ENCODE peak calls at places on chromosomes 12 and 14, in five cellular contexts. U is fibroblast of lung, C is HFFc6, O is pancreas, J is Peyer's patch. Q is an unnamed sample.

GRCh38 chr12:95648990-95649791 is 97.9 kb upstream of the USP44 start:
- DNase-seq in U (peak), C (peak), O (no peak), J (no peak), Q (no peak)

GRCh38 chr14:100406505-100407131 is 83.5 kb downstream of the SLC25A47 start:
- DNase-seq in U (peak), C (no peak), O (no peak), J (peak), Q (no peak)

GRCh38 chr14:69090187-69090789 is 62.6 kb downstream of the DCAF5 start:
- DNase-seq in U (peak), C (no peak), O (no peak), J (no peak), Q (no peak)

GRCh38 chr12:53071591-53072551 is 7.3 kb downstream of the SPRYD3 start:
- DNase-seq in U (peak), C (no peak), O (peak), J (peak), Q (no peak)

GRCh38 chr12:93571854-93572711 is at the start of gene SOCS2:
- DNase-seq in U (peak), C (peak), O (peak), J (peak), Q (peak)

GRCh38 chr12:67740706-67741105 is 92.2 kb downstream of the DYRK2 start:
- DNase-seq in U (peak), C (no peak), O (no peak), J (no peak), Q (no peak)

GRCh38 chr12:2682301-2683282 is 112.2 kb upstream of the FKBP4 start:
- DNase-seq in U (peak), C (peak), O (no peak), J (no peak), Q (peak)

GRCh38 chr14:53127151-53127550 is 26.0 kb downstream of the DDHD1 start:
- DNase-seq in U (no peak), C (no peak), O (no peak), J (no peak), Q (no peak)

GRCh38 chr12:12107678-12108077 is 36.9 kb downstream of the BCL2L14 start:
- DNase-seq in U (no peak), C (no peak), O (no peak), J (no peak), Q (no peak)

GRCh38 chr12:64729909-64730584 is 29.2 kb downstream of the GNS start:
- DNase-seq in U (no peak), C (no peak), O (no peak), J (no peak), Q (no peak)

GRCh38 chr14:68401320-68401719 is 391.5 kb downstream of the ZFP36L1 start:
- DNase-seq in U (no peak), C (no peak), O (no peak), J (no peak), Q (no peak)

GRCh38 chr14:74938873-74939495 is 15.9 kb upstream of the RPS6KL1 start:
- DNase-seq in U (no peak), C (no peak), O (peak), J (no peak), Q (no peak)

GRCh38 chr12:53201639-53202038 is 5.4 kb downstream of the ITGB7 start:
- DNase-seq in U (no peak), C (no peak), O (no peak), J (no peak), Q (no peak)

GRCh38 chr14:64225156-64225757 is 68.9 kb downstream of the ESR2 start:
- DNase-seq in U (no peak), C (no peak), O (no peak), J (no peak), Q (no peak)

GRCh38 chr12:10098762-10099161 is at the start of gene CLEC1A:
- DNase-seq in U (no peak), C (no peak), O (no peak), J (no peak), Q (no peak)

GRCh38 chr12:27922591-27923139 is 49.9 kb downstream of the PTHLH start:
- DNase-seq in U (peak), C (peak), O (no peak), J (no peak), Q (no peak)

GRCh38 chr12:54521291-54522062 is 23.9 kb downstream of the NCKAP1L start:
- DNase-seq in U (no peak), C (no peak), O (no peak), J (no peak), Q (no peak)

GRCh38 chr12:27682534-27682933 is 13.7 kb upstream of the REP15 start:
- DNase-seq in U (peak), C (peak), O (no peak), J (no peak), Q (no peak)

GRCh38 chr12:25051583-25052190 is 102.8 kb upstream of the BCAT1 start:
- DNase-seq in U (no peak), C (no peak), O (no peak), J (no peak), Q (peak)

GRCh38 chr12:19681007-19681406 is 241.7 kb downstream of the AEBP2 start:
- DNase-seq in U (no peak), C (no peak), O (no peak), J (no peak), Q (no peak)

GRCh38 chr12:26011099-26011498 is 52.6 kb downstream of the RASSF8 start:
- DNase-seq in U (peak), C (peak), O (no peak), J (no peak), Q (no peak)

GRCh38 chr14:94771906-94772468 is 2.1 kb upstream of the GSC start:
- DNase-seq in U (no peak), C (no peak), O (no peak), J (no peak), Q (no peak)

GRCh38 chr14:103546651-103547454 is 15.6 kb downstream of the BAG5 start:
- DNase-seq in U (no peak), C (peak), O (peak), J (peak), Q (peak)

GRCh38 chr12:101777978-101778377 is 38.7 kb upstream of the SYCP3 start:
- DNase-seq in U (no peak), C (no peak), O (no peak), J (no peak), Q (no peak)

GRCh38 chr12:121251838-121252237 is 41.9 kb downstream of the P2RX4 start:
- DNase-seq in U (no peak), C (no peak), O (no peak), J (no peak), Q (no peak)

GRCh38 chr12:46874642-46875041 is 48.8 kb upstream of the SLC38A4 start:
- DNase-seq in U (peak), C (peak), O (no peak), J (no peak), Q (no peak)

GRCh38 chr14:69487771-69488170 is 3.2 kb downstream of the PLEKHD1 start:
- DNase-seq in U (no peak), C (no peak), O (no peak), J (no peak), Q (no peak)

GRCh38 chr12:48998497-48999353 is 450 bp downstream of the DDN start:
- DNase-seq in U (no peak), C (no peak), O (no peak), J (peak), Q (no peak)

GRCh38 chr12:48997719-48998496 is 1.3 kb downstream of the DDN start:
- DNase-seq in U (no peak), C (no peak), O (peak), J (no peak), Q (no peak)

GRCh38 chr12:48996794-48997718 is 2.1 kb downstream of the DDN start:
- DNase-seq in U (peak), C (peak), O (peak), J (peak), Q (peak)

GRCh38 chr12:49000346-49000745 is 1.2 kb upstream of the DDN start:
- DNase-seq in U (no peak), C (no peak), O (no peak), J (no peak), Q (no peak)

GRCh38 chr12:48999371-49000131 is at the start of gene DDN:
- DNase-seq in U (peak), C (peak), O (no peak), J (no peak), Q (peak)
- TF ChIP-seq CTCF in U (no peak), C (peak), O (no peak), J (no peak), Q (no peak)

DNA sequence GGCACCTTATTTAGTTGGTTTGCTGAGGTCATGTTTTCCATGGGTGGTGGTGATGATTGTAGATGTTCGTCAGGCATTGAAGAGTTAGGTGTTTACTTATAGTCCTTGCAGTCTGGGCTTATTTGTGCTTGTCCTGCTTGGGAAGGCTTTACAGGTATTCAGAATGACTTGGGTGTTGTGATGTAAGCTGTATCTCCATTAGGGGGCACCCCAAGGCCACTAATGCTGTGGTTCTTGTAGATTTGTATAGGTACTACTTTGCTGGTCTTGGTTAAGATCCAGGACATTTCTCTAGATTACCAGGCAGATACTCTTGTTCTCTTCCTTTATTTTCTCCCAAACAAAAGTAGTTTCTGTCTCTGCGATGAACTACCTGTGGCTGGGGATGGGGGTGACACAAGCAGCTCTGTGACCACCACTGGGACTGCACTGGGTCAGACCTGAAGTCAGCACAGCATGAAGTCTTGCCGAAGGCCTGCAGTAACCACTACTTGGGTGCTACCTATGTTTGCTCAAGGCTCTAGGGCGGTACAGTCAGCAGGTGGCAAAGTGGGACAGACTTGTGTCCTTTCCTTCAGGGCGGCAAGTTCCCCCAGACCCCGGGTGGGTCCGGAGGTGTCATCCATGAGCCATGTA is 35.8 kb upstream of the FBXO33 start:
- DNase-seq in U (peak), C (peak), O (no peak), J (no peak), Q (no peak)
- TF ChIP-seq CTCF in U (peak), C (peak), O (no peak), J (peak), Q (no peak)

DNA sequence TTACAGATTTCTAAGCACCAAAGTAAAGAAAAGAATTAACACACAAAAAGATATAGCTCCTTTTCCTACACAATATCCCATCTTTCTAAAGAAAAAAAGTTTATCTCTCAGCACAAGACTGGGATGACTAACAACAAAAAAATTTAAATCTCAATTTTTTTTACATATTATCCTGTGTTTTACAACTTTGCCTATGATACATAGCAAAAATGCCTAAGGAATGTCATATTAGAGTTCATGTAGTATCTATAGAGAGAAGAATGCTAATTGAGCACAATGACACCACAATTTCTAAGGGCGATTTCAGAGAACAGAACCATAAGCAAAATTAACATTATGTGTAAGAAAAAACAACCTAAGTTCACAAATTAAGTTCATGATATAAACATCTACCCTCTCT is 16.3 kb downstream of the C2CD5 start:
- DNase-seq in U (peak), C (peak), O (no peak), J (no peak), Q (no peak)
- TF ChIP-seq CTCF in U (no peak), C (no peak), O (no peak), J (no peak), Q (no peak)

DNA sequence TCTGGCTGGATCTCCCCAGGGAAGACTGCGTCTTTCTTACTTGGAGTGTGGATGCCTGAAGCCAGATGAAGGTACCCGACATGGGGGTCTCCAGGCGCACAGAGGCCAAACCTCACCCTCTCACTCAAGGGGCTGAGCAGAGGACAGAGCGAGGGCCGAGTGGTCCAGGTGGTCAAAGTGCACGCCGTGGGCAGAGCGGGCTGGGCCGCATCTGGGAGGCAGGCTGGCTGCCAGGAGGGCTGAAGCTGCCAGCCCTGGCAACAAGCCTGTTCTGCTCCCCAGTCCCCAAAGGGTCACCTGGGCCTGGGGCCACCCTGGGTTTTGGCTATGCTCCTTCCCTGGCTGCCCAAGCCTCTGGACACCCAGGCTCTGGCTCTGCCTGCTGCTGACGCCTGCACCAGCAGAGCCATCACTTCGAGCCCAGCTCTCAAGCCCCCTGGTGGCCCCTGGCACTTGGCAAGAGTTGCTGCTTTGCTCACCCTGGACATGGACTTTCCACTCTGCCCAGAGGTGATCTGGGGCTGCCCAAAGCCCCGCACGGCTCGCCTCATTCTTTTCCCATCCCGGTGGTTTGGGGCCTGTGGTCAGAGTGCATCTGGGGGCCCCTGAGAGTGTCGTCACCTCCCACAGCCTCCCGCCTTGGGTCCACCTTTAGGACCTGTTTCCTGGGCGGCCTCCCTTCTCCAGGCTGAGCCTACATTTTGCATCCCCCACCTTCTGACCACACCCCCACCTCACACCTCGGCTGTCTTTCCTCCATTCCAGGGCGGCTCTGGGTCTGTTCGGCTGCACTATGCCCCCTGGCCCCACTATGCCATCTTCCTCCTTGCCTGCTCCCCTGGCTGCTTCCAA is 2.8 kb downstream of the ADSS1 start:
- DNase-seq in U (no peak), C (no peak), O (no peak), J (no peak), Q (no peak)
- TF ChIP-seq CTCF in U (no peak), C (peak), O (no peak), J (no peak), Q (no peak)